ENCODE peak calls at places on chromosomes 6 and 20, in seven cellular contexts. O, Z, D, V, S, Y and L are unnamed samples.

GRCh38 chr6:13461805-13462204 is 25.6 kb downstream of the GFOD1 start:
- DNase-seq in O (peak), Z (no peak), D (no peak), V (no peak), S (no peak), Y (no peak), L (no peak)

GRCh38 chr20:51715873-51716215 is 52.3 kb downstream of the ATP9A start:
- DNase-seq in O (no peak), Z (no peak), D (no peak), V (no peak), S (no peak), Y (no peak), L (no peak)

GRCh38 chr20:19274412-19275015 is 62.1 kb downstream of the SLC24A3 start:
- DNase-seq in O (no peak), Z (no peak), D (peak), V (no peak), S (no peak), Y (no peak), L (no peak)

GRCh38 chr6:110664933-110665332 is 150.3 kb downstream of the CDK19 start:
- DNase-seq in O (no peak), Z (no peak), D (no peak), V (no peak), S (peak), Y (no peak), L (no peak)

GRCh38 chr6:87196275-87196842 is 41.0 kb downstream of the ZNF292 start:
- DNase-seq in O (no peak), Z (no peak), D (no peak), V (no peak), S (peak), Y (no peak), L (no peak)

GRCh38 chr20:44038681-44039123 is 124.0 kb downstream of the TOX2 start:
- DNase-seq in O (no peak), Z (no peak), D (no peak), V (no peak), S (no peak), Y (peak), L (no peak)

GRCh38 chr6:66128676-66129075 is 421.6 kb upstream of the EYS start:
- DNase-seq in O (no peak), Z (no peak), D (no peak), V (no peak), S (no peak), Y (no peak), L (no peak)

GRCh38 chr6:116888732-116889360 is 11.8 kb downstream of the RFX6 start:
- DNase-seq in O (no peak), Z (no peak), D (no peak), V (no peak), S (no peak), Y (no peak), L (no peak)

GRCh38 chr20:57724610-57725405 is 15.0 kb upstream of the PMEPA1 start:
- DNase-seq in O (no peak), Z (no peak), D (no peak), V (no peak), S (no peak), Y (no peak), L (no peak)

GRCh38 chr20:24102290-24102689 is 113.7 kb upstream of the GGTLC1 start:
- DNase-seq in O (no peak), Z (no peak), D (no peak), V (peak), S (peak), Y (peak), L (peak)

GRCh38 chr20:12068146-12068545 is 150.5 kb downstream of the BTBD3 start:
- DNase-seq in O (no peak), Z (no peak), D (no peak), V (peak), S (no peak), Y (no peak), L (no peak)

GRCh38 chr20:50303573-50304500 is 113.2 kb downstream of the CEBPB start:
- DNase-seq in O (peak), Z (peak), D (peak), V (no peak), S (peak), Y (no peak), L (peak)

GRCh38 chr6:5411414-5411813 is 150.1 kb downstream of the FARS2 start:
- DNase-seq in O (no peak), Z (no peak), D (no peak), V (no peak), S (no peak), Y (no peak), L (no peak)

GRCh38 chr6:24126586-24127192 is 674 bp downstream of the NRSN1 start:
- DNase-seq in O (no peak), Z (peak), D (peak), V (peak), S (peak), Y (no peak), L (peak)

GRCh38 chr6:12886961-12887775 is 170.6 kb downstream of the PHACTR1 start:
- DNase-seq in O (no peak), Z (peak), D (no peak), V (peak), S (peak), Y (no peak), L (no peak)

GRCh38 chr20:22834651-22835256 is 200.4 kb upstream of the SSTR4 start:
- DNase-seq in O (no peak), Z (no peak), D (no peak), V (no peak), S (no peak), Y (no peak), L (no peak)

GRCh38 chr6:22071655-22072054 is 225.2 kb downstream of the PRL start:
- DNase-seq in O (no peak), Z (peak), D (peak), V (peak), S (no peak), Y (no peak), L (peak)

GRCh38 chr6:31736768-31737314 is 511 bp upstream of the CLIC1 start:
- DNase-seq in O (no peak), Z (no peak), D (no peak), V (no peak), S (no peak), Y (no peak), L (no peak)

GRCh38 chr20:34720266-34720665 is 16.1 kb downstream of the TP53INP2 start:
- DNase-seq in O (no peak), Z (no peak), D (no peak), V (no peak), S (no peak), Y (no peak), L (peak)

GRCh38 chr6:149435919-149436586 is 36.0 kb downstream of the SUMO4 start:
- DNase-seq in O (no peak), Z (no peak), D (no peak), V (no peak), S (no peak), Y (no peak), L (no peak)

GRCh38 chr6:149439626-149440025 is 39.6 kb downstream of the SUMO4 start:
- DNase-seq in O (no peak), Z (no peak), D (no peak), V (no peak), S (no peak), Y (no peak), L (no peak)

GRCh38 chr6:149436647-149437046 is 36.6 kb downstream of the SUMO4 start:
- DNase-seq in O (no peak), Z (no peak), D (no peak), V (no peak), S (no peak), Y (no peak), L (no peak)

GRCh38 chr6:149438855-149439254 is 38.8 kb downstream of the SUMO4 start:
- DNase-seq in O (no peak), Z (no peak), D (no peak), V (no peak), S (no peak), Y (no peak), L (no peak)

GRCh38 chr6:149437212-149437611 is 37.1 kb downstream of the SUMO4 start:
- DNase-seq in O (no peak), Z (no peak), D (no peak), V (no peak), S (no peak), Y (no peak), L (no peak)
- TF ChIP-seq CTCF in O (no peak), Z (no peak), D (no peak), V (no peak), S (no peak), Y (no peak), L (no peak)

GRCh38 chr20:17419459-17419858 is 111.7 kb downstream of the BFSP1 start:
- DNase-seq in O (no peak), Z (no peak), D (no peak), V (no peak), S (no peak), Y (no peak), L (no peak)
- H3K4me3 ChIP-seq in O (no peak), Z (no peak), D (no peak), V (no peak), S (no peak), Y (no peak), L (no peak)

DNA sequence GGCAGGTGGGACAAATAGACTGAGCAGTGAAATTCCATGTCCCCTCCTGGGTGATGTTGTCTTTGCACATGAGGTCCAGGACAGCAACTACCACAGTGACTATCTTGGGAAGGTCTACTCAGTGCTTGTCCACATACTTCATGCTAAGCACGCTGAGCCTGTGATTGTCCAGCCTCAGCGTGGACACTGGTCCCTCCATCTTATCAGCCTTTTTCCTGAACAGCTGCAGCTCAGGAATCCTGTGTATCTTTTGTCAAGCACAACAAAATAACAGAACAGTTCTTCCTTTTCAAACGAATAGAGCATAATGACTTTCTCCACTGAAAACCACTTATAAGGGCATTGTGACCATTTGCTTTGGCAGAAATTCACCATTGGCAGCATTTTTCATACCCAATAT is 90.4 kb downstream of the FYN start:
- DNase-seq in O (no peak), Z (no peak), D (no peak), V (no peak), S (no peak), Y (no peak), L (no peak)
- TF ChIP-seq CTCF in O (no peak), Z (no peak), D (no peak), V (no peak), S (no peak), Y (no peak), L (no peak)

GRCh38 chr6:105401247-105402089 is 1.4 kb downstream of the PREP start:
- DNase-seq in O (no peak), Z (peak), D (no peak), V (no peak), S (no peak), Y (no peak), L (no peak)
- H3K4me3 ChIP-seq in O (peak), Z (peak), D (peak), V (peak), S (peak), Y (peak), L (peak)

DNA sequence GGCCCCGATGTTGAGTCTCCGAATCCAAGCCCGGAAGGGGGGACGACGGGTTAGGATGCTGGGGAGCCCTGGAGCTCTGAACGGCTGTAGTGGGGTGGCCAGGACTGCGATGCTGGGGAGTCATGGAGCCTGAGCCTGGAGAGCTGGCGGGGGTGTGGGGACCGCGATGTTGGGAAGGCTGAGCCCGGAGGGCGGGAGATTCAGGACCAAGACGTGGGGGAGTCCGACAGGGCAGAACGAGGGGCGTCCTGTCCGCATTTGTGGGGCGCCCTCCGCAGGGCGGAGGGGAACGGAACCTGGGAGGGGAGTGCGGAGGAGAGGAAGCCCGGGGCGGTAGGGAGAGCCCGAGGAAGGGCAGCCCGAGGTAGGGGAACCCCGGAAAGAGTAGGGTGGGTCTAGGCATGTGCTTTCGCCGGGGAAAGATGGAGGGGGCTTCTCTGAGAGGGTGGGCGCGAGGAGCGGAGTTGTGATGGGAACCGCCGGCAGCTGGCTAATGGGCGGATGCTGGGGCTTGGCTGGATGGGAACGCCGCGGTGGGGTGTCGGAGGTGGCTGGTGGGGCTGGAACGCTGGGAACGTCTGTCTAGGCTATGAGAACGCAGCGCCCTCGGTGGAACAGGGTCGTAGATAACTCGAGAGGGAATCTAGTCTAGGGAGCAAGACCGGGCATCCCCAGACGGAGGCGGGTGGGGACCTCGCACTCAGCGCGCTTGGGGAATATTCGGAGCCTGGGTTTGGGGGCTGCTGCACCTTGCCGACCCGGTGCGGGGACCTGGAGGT is 681 bp downstream of the PAQR8 start:
- DNase-seq in O (peak), Z (peak), D (peak), V (peak), S (no peak), Y (peak), L (peak)
- TF ChIP-seq CTCF in O (no peak), Z (no peak), D (no peak), V (peak), S (peak), Y (peak), L (no peak)

GRCh38 chr20:40547492-40548129 is 141.4 kb downstream of the MAFB start:
- DNase-seq in O (no peak), Z (no peak), D (no peak), V (no peak), S (no peak), Y (peak), L (no peak)

GRCh38 chr20:40545478-40545877 is 143.6 kb downstream of the MAFB start:
- DNase-seq in O (no peak), Z (no peak), D (no peak), V (no peak), S (no peak), Y (no peak), L (no peak)

GRCh38 chr20:40551125-40551530 is 137.9 kb downstream of the MAFB start:
- DNase-seq in O (no peak), Z (peak), D (no peak), V (no peak), S (no peak), Y (no peak), L (no peak)
- H3K4me3 ChIP-seq in O (no peak), Z (no peak), D (no peak), V (no peak), S (no peak), Y (no peak), L (no peak)

GRCh38 chr20:58950603-58951002 is 30.5 kb upstream of the NELFCD start:
- DNase-seq in O (no peak), Z (no peak), D (no peak), V (no peak), S (no peak), Y (no peak), L (no peak)

GRCh38 chr20:58956078-58956477 is 25.0 kb upstream of the NELFCD start:
- DNase-seq in O (no peak), Z (peak), D (no peak), V (no peak), S (peak), Y (no peak), L (no peak)

DNA sequence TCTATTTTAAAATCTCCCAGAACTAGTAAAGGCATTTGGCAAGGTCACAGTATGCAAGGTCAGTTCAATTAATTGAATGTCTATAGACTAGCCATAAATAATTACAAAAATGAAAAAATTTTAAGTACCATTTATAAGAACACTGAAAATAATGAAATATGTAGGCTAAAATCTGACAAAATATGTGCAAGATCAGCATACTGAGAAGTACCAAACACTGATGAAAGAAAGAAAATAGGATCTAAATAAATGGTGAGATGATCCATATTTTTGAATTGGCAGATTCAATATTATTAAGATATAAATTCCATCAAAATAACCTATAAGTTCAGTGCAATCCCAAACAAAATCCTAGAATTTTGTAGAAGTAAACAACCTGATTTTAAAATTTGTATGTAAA is 28.0 kb upstream of the NELFCD start:
- DNase-seq in O (no peak), Z (no peak), D (no peak), V (no peak), S (no peak), Y (no peak), L (no peak)
- TF ChIP-seq CTCF in O (no peak), Z (no peak), D (no peak), V (no peak), S (no peak), Y (no peak), L (no peak)